ENCODE peak calls at places on chromosome 1, in six cellular contexts. One of them, this sample, is unnamed.

GRCh38 chr1:93588206-93588605 is 93.4 kb downstream of the BCAR3 start:
- DNase-seq in activated CD8-positive, alpha-beta memory T cell treated with anti-CD3 and anti-CD28 coated beads for 24 hours: no peak
- DNase-seq in HFFc6: no peak
- DNase-seq in cardiac muscle cell: no peak
- DNase-seq in HT-29: no peak
- DNase-seq in erythroblast: no peak
- DNase-seq in this sample: no peak

GRCh38 chr1:237482777-237483176 is 407.9 kb downstream of the ZP4 start:
- DNase-seq in activated CD8-positive, alpha-beta memory T cell treated with anti-CD3 and anti-CD28 coated beads for 24 hours: no peak
- DNase-seq in HFFc6: no peak
- DNase-seq in cardiac muscle cell: no peak
- DNase-seq in HT-29: no peak
- DNase-seq in erythroblast: no peak
- DNase-seq in this sample: no peak

GRCh38 chr1:211630236-211631081 is 45.0 kb downstream of the NEK2 start:
- DNase-seq in activated CD8-positive, alpha-beta memory T cell treated with anti-CD3 and anti-CD28 coated beads for 24 hours: no peak
- DNase-seq in HFFc6: no peak
- DNase-seq in cardiac muscle cell: peak
- DNase-seq in HT-29: no peak
- DNase-seq in erythroblast: peak
- DNase-seq in this sample: no peak

GRCh38 chr1:238738942-238739341 is 647.4 kb upstream of the CHRM3 start:
- DNase-seq in activated CD8-positive, alpha-beta memory T cell treated with anti-CD3 and anti-CD28 coated beads for 24 hours: no peak
- DNase-seq in HFFc6: no peak
- DNase-seq in cardiac muscle cell: peak
- DNase-seq in HT-29: no peak
- DNase-seq in erythroblast: no peak
- DNase-seq in this sample: no peak

GRCh38 chr1:203406446-203407045 is 55.6 kb upstream of the FMOD start:
- DNase-seq in activated CD8-positive, alpha-beta memory T cell treated with anti-CD3 and anti-CD28 coated beads for 24 hours: no peak
- DNase-seq in HFFc6: no peak
- DNase-seq in cardiac muscle cell: no peak
- DNase-seq in HT-29: no peak
- DNase-seq in erythroblast: no peak
- DNase-seq in this sample: no peak

GRCh38 chr1:227234998-227235405 is 83.3 kb downstream of the CDC42BPA start:
- DNase-seq in activated CD8-positive, alpha-beta memory T cell treated with anti-CD3 and anti-CD28 coated beads for 24 hours: no peak
- DNase-seq in HFFc6: peak
- DNase-seq in cardiac muscle cell: peak
- DNase-seq in HT-29: peak
- DNase-seq in erythroblast: peak
- DNase-seq in this sample: no peak

GRCh38 chr1:17098440-17099317 is 20.6 kb downstream of the PADI2 start:
- DNase-seq in activated CD8-positive, alpha-beta memory T cell treated with anti-CD3 and anti-CD28 coated beads for 24 hours: no peak
- DNase-seq in HFFc6: no peak
- DNase-seq in cardiac muscle cell: no peak
- DNase-seq in HT-29: no peak
- DNase-seq in erythroblast: no peak
- DNase-seq in this sample: no peak

GRCh38 chr1:173798078-173798477 is 26.4 kb upstream of the DARS2 start:
- DNase-seq in activated CD8-positive, alpha-beta memory T cell treated with anti-CD3 and anti-CD28 coated beads for 24 hours: no peak
- DNase-seq in HFFc6: no peak
- DNase-seq in cardiac muscle cell: no peak
- DNase-seq in HT-29: no peak
- DNase-seq in erythroblast: no peak
- DNase-seq in this sample: no peak

GRCh38 chr1:37438971-37439671 is 35.3 kb upstream of the ZC3H12A start:
- DNase-seq in activated CD8-positive, alpha-beta memory T cell treated with anti-CD3 and anti-CD28 coated beads for 24 hours: no peak
- DNase-seq in HFFc6: no peak
- DNase-seq in cardiac muscle cell: no peak
- DNase-seq in HT-29: no peak
- DNase-seq in erythroblast: no peak
- DNase-seq in this sample: no peak

GRCh38 chr1:113811353-113811887 is 856 bp downstream of the RSBN1 start:
- DNase-seq in activated CD8-positive, alpha-beta memory T cell treated with anti-CD3 and anti-CD28 coated beads for 24 hours: no peak
- DNase-seq in HFFc6: no peak
- DNase-seq in cardiac muscle cell: peak
- DNase-seq in HT-29: peak
- DNase-seq in erythroblast: peak
- DNase-seq in this sample: no peak

GRCh38 chr1:38641661-38642060 is 217.9 kb downstream of the RRAGC start:
- DNase-seq in activated CD8-positive, alpha-beta memory T cell treated with anti-CD3 and anti-CD28 coated beads for 24 hours: no peak
- DNase-seq in HFFc6: no peak
- DNase-seq in cardiac muscle cell: no peak
- DNase-seq in HT-29: no peak
- DNase-seq in erythroblast: no peak
- DNase-seq in this sample: no peak

This sample was measured in HL-60.